ENCODE peak calls at places on chromosomes 2 and 18, in ten cellular contexts. P is testis, A is foreskin fibroblast, R is AG10803, W is heart left ventricle, Z is fibroblast of lung, G is WTC11, F is RWPE1, B is WERI-Rb-1, C is glutamatergic neuron. M is an unnamed sample.

GRCh38 chr18:21439453-21439852 is 161.1 kb downstream of the ESCO1 start:
- DNase-seq in P (no peak), A (peak; percentile 84), R (peak; percentile 99), W (no peak), Z (peak; percentile 68), G (no peak), F (peak; percentile 59), B (no peak), C (no peak), M (no peak)

GRCh38 chr2:108454440-108454839 is 5.4 kb downstream of the GCC2 start:
- DNase-seq in P (no peak), A (no peak), R (no peak), W (no peak), Z (no peak), G (no peak), F (no peak), B (no peak), C (no peak), M (no peak)

GRCh38 chr18:24381126-24381525 is 16.5 kb downstream of the OSBPL1A start:
- DNase-seq in P (peak; percentile 23), A (no peak), R (no peak), W (no peak), Z (no peak), G (no peak), F (no peak), B (no peak), C (no peak), M (no peak)

GRCh38 chr2:74050153-74050552 is 65.4 kb downstream of the TET3 start:
- DNase-seq in P (no peak), A (no peak), R (no peak), W (no peak), Z (no peak), G (no peak), F (no peak), B (no peak), C (no peak), M (no peak)

GRCh38 chr2:121626777-121627524 is 22.3 kb downstream of the CLASP1 start:
- DNase-seq in P (peak; percentile 85), A (peak; percentile 86), R (peak; percentile 16), W (peak; percentile 67), Z (peak; percentile 98), G (no peak), F (no peak), B (no peak), C (no peak), M (no peak)

GRCh38 chr18:8450898-8451665 is 158.2 kb upstream of the RAB12 start:
- DNase-seq in P (no peak), A (no peak), R (no peak), W (no peak), Z (no peak), G (peak; percentile 23), F (no peak), B (no peak), C (no peak), M (no peak)

GRCh38 chr2:98483257-98483861 is 38.7 kb downstream of the INPP4A start:
- DNase-seq in P (no peak), A (no peak), R (no peak), W (no peak), Z (no peak), G (no peak), F (peak; percentile 46), B (no peak), C (no peak), M (no peak)

GRCh38 chr2:184004945-184005672 is 593.2 kb upstream of the ZNF804A start:
- DNase-seq in P (no peak), A (no peak), R (no peak), W (no peak), Z (no peak), G (no peak), F (no peak), B (peak; percentile 62), C (no peak), M (no peak)

GRCh38 chr18:13107074-13107473 is 111.5 kb upstream of the LDLRAD4 start:
- DNase-seq in P (no peak), A (peak; percentile 26), R (peak; percentile 18), W (no peak), Z (peak; percentile 13), G (no peak), F (no peak), B (no peak), C (no peak), M (no peak)

GRCh38 chr2:152583512-152584188 is 133.6 kb downstream of the PRPF40A start:
- DNase-seq in P (no peak), A (no peak), R (no peak), W (no peak), Z (no peak), G (no peak), F (no peak), B (no peak), C (no peak), M (no peak)

GRCh38 chr18:44882163-44882881 is 201.6 kb downstream of the SETBP1 start:
- DNase-seq in P (no peak), A (no peak), R (no peak), W (peak; percentile 66), Z (no peak), G (no peak), F (no peak), B (no peak), C (no peak), M (no peak)

GRCh38 chr2:56522605-56523089 is 338.9 kb downstream of the CCDC85A start:
- DNase-seq in P (no peak), A (peak; percentile 0), R (peak; percentile 33), W (peak; percentile 64), Z (peak; percentile 9), G (no peak), F (no peak), B (no peak), C (peak; percentile 25), M (no peak)

GRCh38 chr2:71705171-71705960 is 252.0 kb downstream of the DYSF start:
- DNase-seq in P (no peak), A (no peak), R (no peak), W (no peak), Z (no peak), G (no peak), F (no peak), B (no peak), C (no peak), M (no peak)

GRCh38 chr18:55219059-55219458 is 259.8 kb upstream of the CCDC68 start:
- DNase-seq in P (no peak), A (no peak), R (no peak), W (no peak), Z (no peak), G (no peak), F (no peak), B (no peak), C (no peak), M (no peak)
- TF ChIP-seq CTCF in P (no peak), A (no peak), R (no peak), W (no peak), Z (no peak), G (no peak), F (no peak), B (no peak), C (no peak), M (no peak)

GRCh38 chr2:179447839-179448447 is 183.3 kb upstream of the SESTD1 start:
- DNase-seq in P (no peak), A (peak; percentile 63), R (no peak), W (no peak), Z (peak; percentile 26), G (no peak), F (no peak), B (no peak), C (no peak), M (no peak)
- TF ChIP-seq CTCF in P (no peak), A (peak; percentile 15), R (peak; percentile 5), W (no peak), Z (no peak), G (no peak), F (no peak), B (no peak), C (no peak), M (no peak)

GRCh38 chr2:8107979-8108378 is 573.9 kb upstream of the ID2 start:
- DNase-seq in P (no peak), A (no peak), R (no peak), W (no peak), Z (no peak), G (no peak), F (no peak), B (no peak), C (no peak), M (no peak)
- TF ChIP-seq CTCF in P (no peak), A (no peak), R (no peak), W (no peak), Z (no peak), G (no peak), F (no peak), B (no peak), C (no peak), M (no peak)

DNA sequence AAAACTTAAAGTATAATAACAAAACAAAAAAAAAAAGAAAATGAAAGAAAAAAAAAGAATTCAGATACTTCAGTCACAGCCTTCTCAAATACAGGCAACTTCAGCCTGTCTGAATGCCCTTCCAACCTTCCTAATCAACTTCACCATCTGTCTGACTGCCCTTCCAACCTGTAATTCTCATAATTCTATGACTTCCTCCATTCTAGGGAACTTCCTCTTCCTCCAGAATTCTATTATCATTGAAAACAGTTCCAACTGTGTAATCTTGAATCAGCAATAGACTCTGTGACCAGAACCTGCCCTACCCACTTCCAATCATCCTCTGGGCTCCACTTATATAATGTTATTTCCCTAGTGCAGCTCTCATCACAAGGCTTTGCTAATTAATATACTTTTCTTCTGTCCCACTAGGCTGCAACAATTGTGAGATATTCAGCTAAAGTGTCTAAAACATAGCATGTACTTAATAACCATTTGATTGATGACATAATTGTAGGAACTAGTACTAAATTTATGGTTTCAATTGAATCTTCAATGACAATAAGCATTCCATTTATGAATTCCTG is 127.3 kb downstream of the UPP2 start:
- DNase-seq in P (no peak), A (no peak), R (no peak), W (no peak), Z (no peak), G (no peak), F (no peak), B (no peak), C (no peak), M (no peak)
- TF ChIP-seq CTCF in P (no peak), A (no peak), R (no peak), W (no peak), Z (no peak), G (no peak), F (no peak), B (no peak), C (no peak), M (no peak)

M was measured in activated B cell treated with CpG ODN at 0.5 μM for 24 hours.